ENCODE peak calls at places on chromosomes 5 and 9, in ten cellular contexts. S is left ventricle myocardium inferior; J is lower lobe of right lung; Y is CD8-positive, alpha-beta T cell; Q is body of pancreas; B is heart right ventricle; H is bronchial epithelial cell; O is foreskin fibroblast; X is AG04450; C is GM23338. T is an unnamed sample.

GRCh38 chr5:177452688-177453638 is 6.3 kb downstream of the PRR7 start:
- DNase-seq in S (no peak), J (no peak), Y (no peak), Q (no peak), B (no peak), H (no peak), O (no peak), X (no peak), C (no peak), T (no peak)

GRCh38 chr9:113558632-113559502 is 95.3 kb downstream of the RGS3 start:
- DNase-seq in S (peak; percentile 88), J (peak; percentile 63), Y (no peak), Q (peak; percentile 94), B (peak; percentile 90), H (no peak), O (peak; percentile 89), X (no peak), C (no peak), T (no peak)

GRCh38 chr9:27426717-27427645 is 97.1 kb upstream of the IFNK start:
- DNase-seq in S (no peak), J (no peak), Y (no peak), Q (no peak), B (no peak), H (peak; percentile 97), O (no peak), X (no peak), C (peak; percentile 35), T (peak; percentile 30)

GRCh38 chr5:79795764-79796398 is 106.2 kb downstream of the CMYA5 start:
- DNase-seq in S (peak; percentile 59), J (no peak), Y (no peak), Q (peak; percentile 25), B (peak; percentile 71), H (peak; percentile 36), O (no peak), X (no peak), C (no peak), T (no peak)

GRCh38 chr5:78903936-78904335 is 81.2 kb downstream of the ARSB start:
- DNase-seq in S (no peak), J (no peak), Y (no peak), Q (no peak), B (no peak), H (peak; percentile 39), O (peak; percentile 12), X (no peak), C (no peak), T (no peak)

GRCh38 chr9:1837453-1838084 is 177.6 kb upstream of the SMARCA2 start:
- DNase-seq in S (no peak), J (no peak), Y (no peak), Q (peak; percentile 32), B (no peak), H (peak; percentile 7), O (peak; percentile 0), X (no peak), C (peak; percentile 90), T (peak; percentile 54)

GRCh38 chr5:152505442-152506042 is 100.5 kb upstream of the NMUR2 start:
- DNase-seq in S (peak; percentile 30), J (no peak), Y (peak; percentile 30), Q (peak; percentile 62), B (peak; percentile 41), H (peak; percentile 59), O (peak; percentile 12), X (peak; percentile 1), C (peak; percentile 83), T (no peak)

GRCh38 chr9:127612993-127613954 is 1.2 kb downstream of the STXBP1 start:
- DNase-seq in S (peak; percentile 82), J (peak; percentile 76), Y (peak; percentile 41), Q (peak; percentile 53), B (peak; percentile 84), H (peak; percentile 69), O (peak; percentile 75), X (no peak), C (peak; percentile 81), T (peak; percentile 49)

GRCh38 chr5:132497488-132497997 is 7.0 kb upstream of the IRF1 start:
- DNase-seq in S (peak; percentile 71), J (peak; percentile 70), Y (no peak), Q (peak; percentile 68), B (peak; percentile 81), H (peak; percentile 73), O (peak; percentile 93), X (peak; percentile 86), C (peak; percentile 35), T (no peak)

GRCh38 chr5:35030426-35030825 is 17.3 kb downstream of the AGXT2 start:
- DNase-seq in S (no peak), J (no peak), Y (no peak), Q (no peak), B (no peak), H (no peak), O (no peak), X (no peak), C (no peak), T (no peak)
- TF ChIP-seq CTCF in S (no peak), J (no peak), Y (no peak), Q (no peak), B (no peak), H (no peak), O (no peak), X (no peak), C (no peak), T (no peak)

GRCh38 chr5:146789712-146790660 is 88.6 kb downstream of the PPP2R2B start:
- DNase-seq in S (no peak), J (no peak), Y (no peak), Q (no peak), B (no peak), H (no peak), O (no peak), X (no peak), C (peak; percentile 69), T (no peak)
- H3K4me3 ChIP-seq in S (no peak overlapping the region), J (no peak overlapping the region), Y (no peak overlapping the region), Q (no peak overlapping the region), B (no peak overlapping the region), H (no peak overlapping the region), O (no peak overlapping the region), X (no peak overlapping the region), C (peak overlapping the region; percentile 7), T (no peak overlapping the region)

DNA sequence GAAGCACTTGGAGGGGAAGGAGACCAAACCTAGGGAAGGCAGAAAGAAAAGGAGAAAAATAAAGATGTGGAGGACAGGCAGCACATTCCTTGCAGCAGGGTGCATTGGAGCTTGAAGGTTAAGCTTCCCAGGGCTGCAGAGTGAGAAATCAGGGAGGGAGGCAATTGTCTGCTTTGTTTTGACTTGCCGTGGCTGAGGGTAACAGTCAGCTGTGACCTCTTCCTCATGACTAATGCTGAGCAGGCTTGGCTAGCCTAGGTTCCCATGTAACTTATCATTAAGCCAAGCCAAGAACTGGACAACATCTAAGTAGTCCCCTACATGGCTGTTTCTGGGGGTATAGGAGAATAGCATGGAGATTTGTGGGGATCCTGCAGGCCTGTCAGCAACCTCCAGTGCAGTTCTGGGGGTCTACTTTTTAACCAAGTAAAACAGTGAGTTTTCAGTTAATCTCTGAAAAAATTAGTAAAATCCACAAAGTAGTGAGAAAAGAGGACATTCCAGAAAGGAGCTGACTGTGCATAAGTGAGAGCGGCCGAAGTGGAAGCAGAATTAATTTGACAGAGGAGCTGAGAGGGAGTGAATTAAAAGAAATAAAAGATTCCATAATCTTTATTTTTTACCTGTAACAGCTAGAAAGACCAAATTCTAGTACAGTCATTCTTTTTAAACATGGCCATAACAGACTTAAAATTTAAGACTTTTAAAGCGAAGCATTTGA is 149.0 kb downstream of the SGCD start:
- DNase-seq in S (peak; percentile 29), J (no peak), Y (no peak), Q (no peak), B (peak; percentile 55), H (peak; percentile 79), O (peak; percentile 51), X (peak; percentile 76), C (peak; percentile 29), T (no peak)
- TF ChIP-seq CTCF in S (no peak), J (no peak), Y (no peak), Q (no peak), B (no peak), H (no peak), O (peak; percentile 36), X (peak; percentile 35), C (no peak), T (no peak)

GRCh38 chr5:73303139-73304079 is 130.4 kb downstream of the TMEM174 start:
- DNase-seq in S (no peak), J (no peak), Y (no peak), Q (peak; percentile 18), B (no peak), H (no peak), O (no peak), X (no peak), C (peak; percentile 86), T (no peak)
- H3K4me3 ChIP-seq in S (peak overlapping the region; percentile 43), J (no peak overlapping the region), Y (no peak overlapping the region), Q (no peak overlapping the region), B (peak overlapping the region; percentile 12), H (peak overlapping the region; percentile 25), O (no peak overlapping the region), X (no peak overlapping the region), C (peak overlapping the region; percentile 80), T (no peak overlapping the region)